ENCODE peak calls at places on chromosome 6, in ten cellular contexts. One of them, this sample, is unnamed.

GRCh38 chr6:29678114-29678513 is 2.8 kb downstream of the ZFP57 start:
- DNase-seq in nephron progenitor cell: no peak
- DNase-seq in NCI-H460: no peak
- DNase-seq in epithelial cell of proximal tubule: peak
- DNase-seq in breast epithelium: no peak
- DNase-seq in activated gamma-delta T cell treated with Interleukin-2 at 50 U/mL for 16 hours: no peak
- DNase-seq in RCC 7860: no peak
- DNase-seq in fibroblast of gingiva: no peak
- DNase-seq in neural crest cell: no peak
- DNase-seq in B cell: no peak
- DNase-seq in this sample: peak

GRCh38 chr6:133890941-133891813 is 2.3 kb downstream of the TCF21 start:
- DNase-seq in nephron progenitor cell: peak
- DNase-seq in NCI-H460: peak
- DNase-seq in epithelial cell of proximal tubule: no peak
- DNase-seq in breast epithelium: no peak
- DNase-seq in activated gamma-delta T cell treated with Interleukin-2 at 50 U/mL for 16 hours: no peak
- DNase-seq in RCC 7860: no peak
- DNase-seq in fibroblast of gingiva: peak
- DNase-seq in neural crest cell: peak
- DNase-seq in B cell: peak
- DNase-seq in this sample: no peak

GRCh38 chr6:1393641-1394283 is 4.4 kb downstream of the FOXF2 start:
- DNase-seq in nephron progenitor cell: peak
- DNase-seq in NCI-H460: no peak
- DNase-seq in epithelial cell of proximal tubule: no peak
- DNase-seq in breast epithelium: no peak
- DNase-seq in activated gamma-delta T cell treated with Interleukin-2 at 50 U/mL for 16 hours: no peak
- DNase-seq in RCC 7860: no peak
- DNase-seq in fibroblast of gingiva: peak
- DNase-seq in neural crest cell: no peak
- DNase-seq in B cell: no peak
- DNase-seq in this sample: peak

GRCh38 chr6:116035616-116036015 is 25.1 kb downstream of the FRK start:
- DNase-seq in nephron progenitor cell: no peak
- DNase-seq in NCI-H460: no peak
- DNase-seq in epithelial cell of proximal tubule: no peak
- DNase-seq in breast epithelium: no peak
- DNase-seq in activated gamma-delta T cell treated with Interleukin-2 at 50 U/mL for 16 hours: no peak
- DNase-seq in RCC 7860: no peak
- DNase-seq in fibroblast of gingiva: no peak
- DNase-seq in neural crest cell: no peak
- DNase-seq in B cell: no peak
- DNase-seq in this sample: no peak

GRCh38 chr6:91812596-91813274 is 1225.9 kb upstream of the MAP3K7 start:
- DNase-seq in nephron progenitor cell: no peak
- DNase-seq in NCI-H460: no peak
- DNase-seq in epithelial cell of proximal tubule: no peak
- DNase-seq in breast epithelium: no peak
- DNase-seq in activated gamma-delta T cell treated with Interleukin-2 at 50 U/mL for 16 hours: no peak
- DNase-seq in RCC 7860: no peak
- DNase-seq in fibroblast of gingiva: peak
- DNase-seq in neural crest cell: no peak
- DNase-seq in B cell: no peak
- DNase-seq in this sample: no peak

GRCh38 chr6:17035257-17035757 is 66.5 kb upstream of the STMND1 start:
- DNase-seq in nephron progenitor cell: no peak
- DNase-seq in NCI-H460: no peak
- DNase-seq in epithelial cell of proximal tubule: peak
- DNase-seq in breast epithelium: no peak
- DNase-seq in activated gamma-delta T cell treated with Interleukin-2 at 50 U/mL for 16 hours: no peak
- DNase-seq in RCC 7860: no peak
- DNase-seq in fibroblast of gingiva: no peak
- DNase-seq in neural crest cell: no peak
- DNase-seq in B cell: no peak
- DNase-seq in this sample: no peak

GRCh38 chr6:31558631-31559500 is 11.5 kb downstream of the NFKBIL1 start:
- DNase-seq in nephron progenitor cell: no peak
- DNase-seq in NCI-H460: no peak
- DNase-seq in epithelial cell of proximal tubule: no peak
- DNase-seq in breast epithelium: no peak
- DNase-seq in activated gamma-delta T cell treated with Interleukin-2 at 50 U/mL for 16 hours: peak
- DNase-seq in RCC 7860: no peak
- DNase-seq in fibroblast of gingiva: no peak
- DNase-seq in neural crest cell: no peak
- DNase-seq in B cell: peak
- DNase-seq in this sample: peak

GRCh38 chr6:148517518-148517917 is 174.9 kb downstream of the SASH1 start:
- DNase-seq in nephron progenitor cell: no peak
- DNase-seq in NCI-H460: no peak
- DNase-seq in epithelial cell of proximal tubule: no peak
- DNase-seq in breast epithelium: no peak
- DNase-seq in activated gamma-delta T cell treated with Interleukin-2 at 50 U/mL for 16 hours: no peak
- DNase-seq in RCC 7860: no peak
- DNase-seq in fibroblast of gingiva: no peak
- DNase-seq in neural crest cell: no peak
- DNase-seq in B cell: no peak
- DNase-seq in this sample: no peak

GRCh38 chr6:131762984-131763383 is 44.8 kb upstream of the ENPP1 start:
- DNase-seq in nephron progenitor cell: no peak
- DNase-seq in NCI-H460: no peak
- DNase-seq in epithelial cell of proximal tubule: no peak
- DNase-seq in breast epithelium: no peak
- DNase-seq in activated gamma-delta T cell treated with Interleukin-2 at 50 U/mL for 16 hours: no peak
- DNase-seq in RCC 7860: no peak
- DNase-seq in fibroblast of gingiva: no peak
- DNase-seq in neural crest cell: no peak
- DNase-seq in B cell: no peak
- DNase-seq in this sample: peak

GRCh38 chr6:46706464-46706863 is 18.8 kb downstream of the TDRD6 start:
- DNase-seq in nephron progenitor cell: no peak
- DNase-seq in NCI-H460: no peak
- DNase-seq in epithelial cell of proximal tubule: no peak
- DNase-seq in breast epithelium: no peak
- DNase-seq in activated gamma-delta T cell treated with Interleukin-2 at 50 U/mL for 16 hours: no peak
- DNase-seq in RCC 7860: no peak
- DNase-seq in fibroblast of gingiva: no peak
- DNase-seq in neural crest cell: no peak
- DNase-seq in B cell: no peak
- DNase-seq in this sample: no peak

GRCh38 chr6:81708306-81708705 is 44.2 kb downstream of the TENT5A start:
- DNase-seq in nephron progenitor cell: no peak
- DNase-seq in NCI-H460: no peak
- DNase-seq in epithelial cell of proximal tubule: no peak
- DNase-seq in breast epithelium: no peak
- DNase-seq in activated gamma-delta T cell treated with Interleukin-2 at 50 U/mL for 16 hours: no peak
- DNase-seq in RCC 7860: no peak
- DNase-seq in fibroblast of gingiva: no peak
- DNase-seq in neural crest cell: no peak
- DNase-seq in B cell: no peak
- DNase-seq in this sample: no peak